ENCODE peak calls at places on chromosome 9, in seven cellular contexts. P is uterus, Z is A549, W is OCI-LY7, D is suprapubic skin, V is stomach, M is GM23248. R is an unnamed sample. For H3K4me1, the result is how much of the 10 kb centered on the place peaks cover.

GRCh38 chr9:113609562-113610318 is 146.2 kb downstream of the RGS3 start:
- DNase-seq in P (peak), Z (no peak), W (no peak), D (no peak), V (peak), M (no peak), R (peak)

GRCh38 chr9:38681747-38682227 is 38.1 kb downstream of the FAM240B start:
- DNase-seq in P (no peak), Z (no peak), W (no peak), D (no peak), V (no peak), M (peak), R (no peak)

GRCh38 chr9:88730780-88731179 is 195.8 kb downstream of the NXNL2 start:
- DNase-seq in P (no peak), Z (no peak), W (no peak), D (no peak), V (no peak), M (no peak), R (no peak)

GRCh38 chr9:107639426-107639825 is 149.9 kb upstream of the KLF4 start:
- DNase-seq in P (no peak), Z (no peak), W (no peak), D (no peak), V (no peak), M (no peak), R (no peak)

GRCh38 chr9:76718166-76718565 is 46.1 kb upstream of the PCA3 start:
- DNase-seq in P (no peak), Z (no peak), W (no peak), D (no peak), V (no peak), M (no peak), R (no peak)

GRCh38 chr9:87064311-87064710 is 117.0 kb upstream of the GAS1 start:
- DNase-seq in P (no peak), Z (no peak), W (no peak), D (no peak), V (peak), M (no peak), R (no peak)

GRCh38 chr9:121376214-121376830 is 6.3 kb upstream of the STOM start:
- DNase-seq in P (no peak), Z (no peak), W (peak), D (no peak), V (no peak), M (peak), R (no peak)

GRCh38 chr9:121824651-121825480 is 173.4 kb downstream of the DAB2IP start:
- DNase-seq in P (no peak), Z (no peak), W (peak), D (peak), V (no peak), M (peak), R (no peak)

GRCh38 chr9:76630916-76631315 is 133.3 kb upstream of the PCA3 start:
- DNase-seq in P (no peak), Z (no peak), W (no peak), D (no peak), V (no peak), M (no peak), R (peak)

GRCh38 chr9:130283514-130284248 is 18.1 kb downstream of the HMCN2 start:
- DNase-seq in P (no peak), Z (no peak), W (no peak), D (no peak), V (no peak), M (no peak), R (no peak)

GRCh38 chr9:78505546-78505945 is 208.6 kb downstream of the PSAT1 start:
- DNase-seq in P (no peak), Z (no peak), W (no peak), D (no peak), V (no peak), M (no peak), R (no peak)

GRCh38 chr9:124774131-124774978 is 2.6 kb upstream of the OLFML2A start:
- DNase-seq in P (peak), Z (peak), W (peak), D (no peak), V (peak), M (peak), R (peak)

GRCh38 chr9:136133191-136133958 is 14.7 kb upstream of the TMEM250 start:
- DNase-seq in P (no peak), Z (no peak), W (no peak), D (no peak), V (no peak), M (peak), R (no peak)

GRCh38 chr9:132541966-132542830 is 40.2 kb upstream of the BARHL1 start:
- DNase-seq in P (no peak), Z (no peak), W (no peak), D (no peak), V (no peak), M (no peak), R (no peak)

GRCh38 chr9:88387035-88387732 is 1.1 kb upstream of the SPIN1 start:
- DNase-seq in P (peak), Z (peak), W (no peak), D (no peak), V (peak), M (peak), R (peak)

GRCh38 chr9:95024097-95024671 is 293.3 kb downstream of the FANCC start:
- DNase-seq in P (no peak), Z (peak), W (no peak), D (no peak), V (peak), M (peak), R (no peak)

GRCh38 chr9:96417610-96418073 is 528 bp downstream of the ZNF367 start:
- DNase-seq in P (no peak), Z (no peak), W (no peak), D (peak), V (no peak), M (peak), R (no peak)

GRCh38 chr9:31733166-31733565 is 651.3 kb upstream of the ACO1 start:
- DNase-seq in P (no peak), Z (no peak), W (no peak), D (no peak), V (no peak), M (no peak), R (no peak)

GRCh38 chr9:22103650-22104575 is 94.8 kb upstream of the CDKN2B start:
- DNase-seq in P (no peak), Z (no peak), W (no peak), D (no peak), V (no peak), M (peak), R (peak)

GRCh38 chr9:135370411-135371375 is 108.9 kb upstream of the PPP1R26 start:
- DNase-seq in P (peak), Z (no peak), W (no peak), D (no peak), V (no peak), M (no peak), R (no peak)

GRCh38 chr9:124412228-124412575 is 3.0 kb downstream of the PSMB7 start:
- DNase-seq in P (no peak), Z (no peak), W (no peak), D (no peak), V (no peak), M (peak), R (no peak)

GRCh38 chr9:118366228-118366627 is 662.0 kb downstream of the TLR4 start:
- DNase-seq in P (no peak), Z (no peak), W (no peak), D (no peak), V (no peak), M (no peak), R (no peak)

GRCh38 chr9:93480262-93480661 is 26.9 kb upstream of the FAM120AOS start:
- DNase-seq in P (no peak), Z (no peak), W (no peak), D (no peak), V (no peak), M (no peak), R (no peak)

GRCh38 chr9:137482094-137482781 is 23.1 kb upstream of the NSMF start:
- DNase-seq in P (peak), Z (peak), W (no peak), D (no peak), V (peak), M (peak), R (no peak)

GRCh38 chr9:124621371-124622328 is 114.5 kb upstream of the NR5A1 start:
- DNase-seq in P (no peak), Z (no peak), W (no peak), D (no peak), V (no peak), M (peak), R (no peak)

GRCh38 chr9:129968690-129969485 is 74.1 kb downstream of the FNBP1 start:
- DNase-seq in P (no peak), Z (peak), W (no peak), D (no peak), V (no peak), M (peak), R (peak)

GRCh38 chr9:113682297-113682771 is 193.8 kb upstream of the ZNF618 start:
- DNase-seq in P (peak), Z (peak), W (peak), D (no peak), V (peak), M (peak), R (peak)

GRCh38 chr9:108095496-108095895 is 605.9 kb upstream of the KLF4 start:
- DNase-seq in P (no peak), Z (no peak), W (no peak), D (no peak), V (no peak), M (no peak), R (no peak)

GRCh38 chr9:101034222-101034621 is 5.7 kb downstream of the PLPPR1 start:
- DNase-seq in P (no peak), Z (no peak), W (no peak), D (no peak), V (no peak), M (no peak), R (no peak)

GRCh38 chr9:130480673-130481072 is 35.9 kb downstream of the ASS1 start:
- DNase-seq in P (no peak), Z (peak), W (no peak), D (no peak), V (no peak), M (no peak), R (no peak)

GRCh38 chr9:84121991-84122523 is 141.5 kb downstream of the RMI1 start:
- DNase-seq in P (no peak), Z (no peak), W (no peak), D (no peak), V (no peak), M (no peak), R (no peak)

GRCh38 chr9:65458465-65458864 is 173.5 kb upstream of the FOXD4L5 start:
- DNase-seq in P (no peak), Z (no peak), W (no peak), D (no peak), V (no peak), M (no peak), R (no peak)

DNA sequence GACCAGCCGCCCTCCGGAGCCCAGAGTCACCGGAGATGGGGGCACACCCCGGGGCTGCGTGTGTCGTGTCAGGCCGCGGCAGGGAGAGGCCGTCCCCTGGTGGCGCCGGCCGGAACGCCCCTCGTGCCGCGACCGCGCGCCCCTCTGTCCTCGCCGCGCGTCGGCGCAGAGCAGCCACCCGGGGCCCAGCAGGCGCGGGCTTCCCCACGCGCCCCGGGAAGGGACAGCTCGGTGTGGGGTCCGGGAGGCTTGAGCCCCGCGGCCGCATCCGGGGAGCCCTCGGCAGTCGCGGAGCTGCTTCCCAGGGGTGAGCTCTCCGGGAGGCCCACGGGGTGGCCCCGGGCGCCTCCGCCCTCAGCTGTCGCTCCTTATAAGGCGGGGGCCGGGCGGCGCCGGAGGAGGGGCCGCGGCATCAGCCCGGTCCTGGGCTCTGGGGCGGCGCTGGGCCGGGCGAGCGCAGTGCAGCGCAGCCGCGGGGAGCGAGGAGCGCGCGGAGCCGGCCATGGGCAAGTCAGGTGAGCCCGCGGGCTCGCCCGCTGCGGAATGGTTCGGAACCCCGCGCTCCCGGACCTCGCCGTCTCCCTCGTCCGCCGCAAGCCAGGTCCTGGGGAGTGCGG is at the start of gene GLIPR2:
- DNase-seq in P (peak), Z (peak), W (no peak), D (peak), V (peak), M (peak), R (peak)
- H3K27ac ChIP-seq in P (peak), Z (peak), W (no peak), D (peak), V (peak), M (no peak), R (no peak)

DNA sequence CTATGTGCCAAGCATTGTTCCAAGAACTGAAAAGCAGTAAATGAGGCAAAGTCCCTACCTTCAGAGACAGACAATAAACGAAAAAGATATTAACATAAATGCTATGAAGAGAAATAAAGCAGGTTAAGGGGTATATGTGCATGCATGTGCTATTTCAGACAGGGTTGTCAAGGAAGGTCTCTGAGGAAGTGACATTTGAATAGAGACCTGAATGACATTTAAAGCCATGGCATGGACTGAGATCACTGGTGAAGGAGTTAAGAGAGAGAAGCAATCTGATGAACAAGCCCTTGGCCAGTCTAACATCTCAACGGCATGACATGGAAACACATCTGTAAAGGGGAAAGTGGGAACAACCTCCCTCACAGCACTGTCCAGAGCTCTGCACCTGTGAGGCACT is 14.5 kb downstream of the FBXO10 start:
- DNase-seq in P (no peak), Z (no peak), W (no peak), D (no peak), V (no peak), M (no peak), R (no peak)
- H3K4me3 ChIP-seq in P (no peak), Z (no peak), W (no peak), D (no peak), V (no peak), M (no peak), R (no peak)

GRCh38 chr9:16825971-16826370 is 44.5 kb downstream of the BNC2 start:
- DNase-seq in P (no peak), Z (no peak), W (no peak), D (no peak), V (no peak), M (peak), R (no peak)
- H3K4me1 ChIP-seq in P (under half), Z (under half), W (under half), D (under half), V (under half), M (half or more), R (under half)

DNA sequence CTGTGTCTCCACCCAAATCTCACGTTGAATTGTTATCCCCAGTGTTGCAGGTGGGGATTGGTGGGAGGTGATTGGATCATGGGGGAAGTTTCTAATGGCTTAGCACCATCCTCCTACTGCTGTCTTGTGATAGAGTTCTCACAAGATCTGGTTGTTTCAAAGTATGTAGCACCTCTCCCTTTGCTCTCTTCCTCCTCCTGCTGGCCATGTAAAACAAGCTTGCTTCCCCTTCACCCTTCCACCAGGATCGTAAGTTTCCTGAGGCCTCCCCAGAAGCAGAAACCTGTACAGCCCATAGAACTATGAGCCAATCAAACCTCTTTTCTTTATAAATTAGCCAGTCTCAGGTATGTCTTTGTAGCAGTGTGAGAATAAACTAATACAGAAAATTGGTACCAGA is 214.7 kb upstream of the C9orf72 start:
- DNase-seq in P (no peak), Z (peak), W (no peak), D (no peak), V (no peak), M (no peak), R (peak)
- H3K27ac ChIP-seq in P (no peak), Z (no peak), W (no peak), D (no peak), V (no peak), M (no peak), R (no peak)

GRCh38 chr9:127362829-127363228 is 34.1 kb upstream of the SLC2A8 start:
- DNase-seq in P (no peak), Z (no peak), W (no peak), D (peak), V (no peak), M (no peak), R (no peak)

GRCh38 chr9:127366594-127366993 is 30.4 kb upstream of the SLC2A8 start:
- DNase-seq in P (no peak), Z (no peak), W (no peak), D (peak), V (no peak), M (no peak), R (no peak)

GRCh38 chr9:127361561-127361960 is 35.4 kb upstream of the SLC2A8 start:
- DNase-seq in P (no peak), Z (no peak), W (no peak), D (peak), V (peak), M (no peak), R (peak)

GRCh38 chr9:127368852-127369402 is 28.0 kb upstream of the SLC2A8 start:
- DNase-seq in P (no peak), Z (no peak), W (no peak), D (no peak), V (no peak), M (no peak), R (no peak)

DNA sequence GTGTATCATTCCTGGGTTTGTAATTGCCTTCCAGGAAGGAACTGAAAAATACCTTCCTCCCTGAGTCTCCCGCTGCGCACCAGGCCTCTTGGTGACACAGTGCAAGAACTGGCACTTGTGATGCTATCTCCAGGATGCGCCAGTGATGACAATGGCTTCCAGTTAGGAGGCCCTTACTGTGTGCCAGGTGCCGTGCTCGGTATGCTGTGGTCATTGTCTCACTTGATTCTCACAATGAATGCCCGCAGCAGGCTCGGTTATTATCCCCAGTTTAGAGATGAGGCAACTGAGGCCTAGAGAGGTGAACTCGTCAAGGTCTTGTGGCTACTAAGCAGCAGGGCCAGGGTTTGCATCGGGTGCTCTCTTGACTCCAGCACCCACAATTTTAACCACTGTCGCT is 31.5 kb upstream of the SLC2A8 start:
- DNase-seq in P (no peak), Z (no peak), W (no peak), D (no peak), V (no peak), M (no peak), R (no peak)
- H3K4me3 ChIP-seq in P (no peak), Z (no peak), W (no peak), D (no peak), V (no peak), M (no peak), R (no peak)

GRCh38 chr9:134213508-134214394 is 49.4 kb upstream of the RNU6ATAC start:
- DNase-seq in P (no peak), Z (no peak), W (no peak), D (no peak), V (no peak), M (no peak), R (no peak)
- H3K4me1 ChIP-seq in P (under half), Z (under half), W (under half), D (under half), V (under half), M (under half), R (under half)

GRCh38 chr9:8101607-8102006 is 302.0 kb upstream of the DMAC1 start:
- DNase-seq in P (no peak), Z (no peak), W (no peak), D (no peak), V (no peak), M (no peak), R (no peak)

DNA sequence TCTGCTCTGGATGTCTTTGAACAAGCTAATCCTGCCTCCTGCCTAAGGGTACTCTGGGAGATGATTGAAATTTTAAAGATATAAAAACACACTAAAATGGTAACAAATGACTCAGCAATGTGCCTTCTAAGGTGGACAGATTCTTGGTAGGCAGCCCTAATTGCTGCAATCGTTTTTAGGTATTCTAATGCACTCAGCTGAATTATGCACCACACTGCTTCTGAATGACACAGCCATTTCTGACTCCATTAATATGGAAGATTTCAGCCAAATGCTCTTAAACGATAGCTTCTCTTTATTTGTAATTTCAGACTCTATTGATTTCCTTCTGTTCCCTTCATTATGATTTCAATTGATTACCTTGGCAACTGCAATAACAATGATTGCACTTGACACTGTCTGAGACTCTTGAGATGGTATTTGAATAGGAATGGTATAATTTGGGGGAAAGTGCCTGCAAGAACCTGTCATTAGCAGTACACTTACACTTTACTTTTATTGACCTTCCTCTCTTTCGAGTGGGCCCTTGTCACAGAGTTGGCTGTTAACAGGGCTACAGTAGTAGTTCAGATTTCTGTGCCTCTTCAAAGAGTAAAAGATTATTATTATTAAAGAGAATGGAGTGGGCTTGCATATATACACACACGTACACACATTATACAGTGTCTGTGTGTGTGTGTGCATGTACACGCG is 296.1 kb upstream of the DMAC1 start:
- DNase-seq in P (no peak), Z (no peak), W (no peak), D (no peak), V (no peak), M (no peak), R (no peak)
- H3K27ac ChIP-seq in P (no peak), Z (no peak), W (no peak), D (no peak), V (no peak), M (no peak), R (no peak)